ENCODE peak calls at places on chromosome 15, in five cellular contexts. W, F, U, Z and H are unnamed samples.

GRCh38 chr15:71103102-71103676 is 12.1 kb upstream of the THSD4 start:
- DNase-seq in W (peak), F (no peak), U (no peak), Z (peak), H (no peak)

GRCh38 chr15:80437492-80437891 is 33.3 kb downstream of the ARNT2 start:
- DNase-seq in W (no peak), F (no peak), U (no peak), Z (no peak), H (no peak)

GRCh38 chr15:31366169-31366734 is 39.6 kb downstream of the KLF13 start:
- DNase-seq in W (peak), F (peak), U (no peak), Z (no peak), H (no peak)

GRCh38 chr15:98786706-98787105 is 138.4 kb downstream of the IGF1R start:
- DNase-seq in W (no peak), F (no peak), U (no peak), Z (no peak), H (no peak)

GRCh38 chr15:66154581-66154980 is 99.0 kb downstream of the MEGF11 start:
- DNase-seq in W (no peak), F (no peak), U (no peak), Z (peak), H (no peak)

GRCh38 chr15:67542462-67543347 is at the start of gene MAP2K5:
- DNase-seq in W (peak), F (peak), U (peak), Z (peak), H (peak)

GRCh38 chr15:66763186-66764066 is 61.4 kb downstream of the SMAD6 start:
- DNase-seq in W (peak), F (peak), U (no peak), Z (no peak), H (no peak)

GRCh38 chr15:63349621-63350020 is 32.0 kb downstream of the CA12 start:
- DNase-seq in W (no peak), F (no peak), U (no peak), Z (no peak), H (no peak)

GRCh38 chr15:45497261-45497660 is 25.3 kb downstream of the SLC30A4 start:
- DNase-seq in W (no peak), F (no peak), U (no peak), Z (no peak), H (no peak)

GRCh38 chr15:91867581-91868026 is 14.1 kb downstream of the SLCO3A1 start:
- DNase-seq in W (peak), F (no peak), U (peak), Z (no peak), H (no peak)

GRCh38 chr15:64760056-64760455 is 15.3 kb downstream of the RBPMS2 start:
- DNase-seq in W (no peak), F (no peak), U (no peak), Z (no peak), H (no peak)

GRCh38 chr15:89278307-89278706 is 34.5 kb downstream of the FANCI start:
- DNase-seq in W (no peak), F (no peak), U (no peak), Z (no peak), H (no peak)

GRCh38 chr15:87563840-87564239 is 692.7 kb downstream of the NTRK3 start:
- DNase-seq in W (no peak), F (no peak), U (no peak), Z (no peak), H (no peak)

GRCh38 chr15:28191832-28192231 is 92.7 kb upstream of the OCA2 start:
- DNase-seq in W (peak), F (peak), U (peak), Z (no peak), H (no peak)

GRCh38 chr15:49103002-49103401 is 52.4 kb downstream of the COPS2 start:
- DNase-seq in W (no peak), F (no peak), U (no peak), Z (no peak), H (no peak)

GRCh38 chr15:89293012-89293411 is 41.6 kb downstream of the POLG start:
- DNase-seq in W (no peak), F (no peak), U (no peak), Z (no peak), H (no peak)

GRCh38 chr15:87477759-87478687 is 778.5 kb downstream of the NTRK3 start:
- DNase-seq in W (no peak), F (peak), U (no peak), Z (no peak), H (no peak)

GRCh38 chr15:67832031-67832551 is 6.8 kb downstream of the SKOR1 start:
- DNase-seq in W (no peak), F (no peak), U (no peak), Z (peak), H (no peak)

GRCh38 chr15:58260186-58260910 is 122.2 kb downstream of the AQP9 start:
- DNase-seq in W (peak), F (no peak), U (no peak), Z (no peak), H (no peak)

GRCh38 chr15:93658026-93658790 is 569.2 kb upstream of the RGMA start:
- DNase-seq in W (no peak), F (no peak), U (no peak), Z (no peak), H (no peak)

GRCh38 chr15:88208305-88208704 is 48.2 kb downstream of the NTRK3 start:
- DNase-seq in W (no peak), F (no peak), U (no peak), Z (no peak), H (no peak)

DNA sequence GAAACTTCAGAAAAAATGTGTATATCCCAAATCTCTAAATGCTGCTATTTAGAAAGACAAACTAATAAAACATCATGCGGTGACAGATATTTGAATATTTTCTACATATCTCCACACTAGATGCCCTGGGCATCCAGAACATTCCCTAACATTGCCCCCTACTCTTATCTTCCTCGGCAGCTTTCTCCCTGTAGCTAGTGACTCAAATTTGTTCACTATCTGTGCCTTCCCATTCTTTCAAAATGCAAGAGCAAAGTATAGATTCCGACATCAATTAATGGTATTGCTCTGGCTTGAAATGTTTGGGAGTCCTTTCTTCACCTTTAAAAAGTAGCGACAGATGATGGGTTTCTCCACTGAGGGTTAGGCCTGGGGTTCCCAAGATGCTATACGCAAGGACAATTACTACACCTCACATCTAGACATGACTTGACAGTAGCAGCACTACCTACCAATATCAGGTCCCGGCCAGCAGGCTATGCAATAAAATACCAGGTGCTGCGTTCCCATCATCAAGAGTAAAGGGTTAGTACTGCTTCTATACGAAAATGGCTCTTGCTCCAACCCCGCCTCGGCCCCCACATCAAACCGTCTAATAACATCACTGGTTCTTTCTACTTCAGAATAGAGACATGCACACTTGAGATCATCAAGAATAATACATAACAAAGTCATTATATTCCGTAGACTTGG is 615 bp downstream of the UBR1 start:
- DNase-seq in W (no peak), F (no peak), U (no peak), Z (peak), H (no peak)
- TF ChIP-seq CTCF in W (no peak), F (no peak), U (no peak), Z (peak), H (no peak)

GRCh38 chr15:26983822-26984221 is 12.8 kb downstream of the GABRG3 start:
- DNase-seq in W (no peak), F (no peak), U (no peak), Z (no peak), H (no peak)
- TF ChIP-seq CTCF in W (no peak), F (no peak), U (no peak), Z (peak), H (no peak)

DNA sequence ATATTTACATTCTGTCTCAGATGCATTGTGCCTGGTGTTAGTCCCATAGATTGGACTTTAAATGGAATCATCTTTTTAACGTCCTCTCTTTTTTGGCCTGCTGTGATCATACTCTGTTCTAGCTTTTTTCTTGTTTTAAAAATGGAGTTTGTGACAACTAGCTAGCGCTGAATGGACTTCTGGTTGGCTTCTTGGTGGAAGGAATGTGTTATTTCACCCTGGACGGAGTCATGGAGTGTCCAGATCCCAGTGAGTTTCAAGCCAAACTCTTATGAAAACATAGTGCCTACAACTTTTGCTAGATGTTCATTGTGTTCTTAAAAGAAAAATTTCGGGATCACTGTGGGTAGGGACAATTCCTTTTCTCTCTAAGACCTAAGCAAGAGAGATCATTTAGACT is 192.6 kb downstream of the TCF12 start:
- DNase-seq in W (no peak), F (no peak), U (no peak), Z (no peak), H (no peak)
- TF ChIP-seq CTCF in W (peak), F (no peak), U (no peak), Z (no peak), H (no peak)

DNA sequence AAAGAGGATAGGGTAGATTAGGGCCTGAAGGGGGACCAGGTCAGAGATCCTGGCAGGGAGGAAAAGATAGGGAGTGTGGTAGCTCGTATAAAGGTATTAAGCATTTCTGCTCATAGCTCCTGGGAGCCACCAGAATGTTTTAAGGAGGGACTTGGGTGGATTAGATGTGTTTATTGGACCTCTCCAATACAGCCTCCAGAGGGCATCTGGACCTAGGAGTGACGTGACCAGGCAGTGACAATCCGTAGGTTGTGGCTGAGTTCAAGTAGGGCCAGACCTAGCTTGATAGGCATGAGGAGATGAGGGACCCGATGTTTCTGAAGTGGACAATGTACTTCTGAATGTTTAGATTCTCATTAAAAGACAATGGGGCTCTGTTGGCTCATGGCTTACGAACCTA is 435.2 kb downstream of the MCTP2 start:
- DNase-seq in W (no peak), F (no peak), U (no peak), Z (no peak), H (no peak)
- TF ChIP-seq CTCF in W (no peak), F (no peak), U (no peak), Z (peak), H (no peak)

GRCh38 chr15:55270301-55270700 is 19.3 kb downstream of the RAB27A start:
- DNase-seq in W (no peak), F (no peak), U (no peak), Z (no peak), H (no peak)
- TF ChIP-seq CTCF in W (no peak), F (no peak), U (no peak), Z (no peak), H (no peak)

GRCh38 chr15:77819841-77820728 is 187.4 kb upstream of the LINGO1 start:
- DNase-seq in W (no peak), F (no peak), U (no peak), Z (no peak), H (no peak)
- TF ChIP-seq CTCF in W (peak), F (no peak), U (peak), Z (no peak), H (no peak)